ENCODE peak calls at places on chromosomes 7 and 10, in eight cellular contexts. I is CD4-positive, alpha-beta T cell; L is testis; N is Peyer's patch; B is heart left ventricle; Z is cardiac muscle cell; W is psoas muscle; T is tibial nerve. X is an unnamed sample.

GRCh38 chr10:51074238-51075028 is at the start of gene PRKG1:
- DNase-seq in I (no peak), L (peak; percentile 81), N (no peak), B (peak; percentile 68), Z (peak; percentile 82), W (peak; percentile 84), T (peak; percentile 54), X (peak; percentile 27)

GRCh38 chr10:58291538-58292174 is 22.7 kb downstream of the CISD1 start:
- DNase-seq in I (peak; percentile 11), L (peak; percentile 21), N (no peak), B (peak; percentile 24), Z (peak; percentile 41), W (no peak), T (no peak), X (no peak)

GRCh38 chr7:141558544-141559183 is 7.5 kb downstream of the AGK start:
- DNase-seq in I (no peak), L (no peak), N (no peak), B (no peak), Z (no peak), W (no peak), T (no peak), X (no peak)

GRCh38 chr10:6143128-6143527 is 54.3 kb downstream of the RBM17 start:
- DNase-seq in I (no peak), L (no peak), N (no peak), B (no peak), Z (no peak), W (no peak), T (no peak), X (no peak)

GRCh38 chr10:100909506-100910260 is 3.1 kb upstream of the SLF2 start:
- DNase-seq in I (no peak), L (peak; percentile 90), N (no peak), B (no peak), Z (no peak), W (no peak), T (no peak), X (peak; percentile 72)

GRCh38 chr7:44196450-44196872 is 4.3 kb upstream of the YKT6 start:
- DNase-seq in I (no peak), L (peak; percentile 62), N (peak; percentile 31), B (no peak), Z (peak; percentile 77), W (no peak), T (no peak), X (peak; percentile 76)

GRCh38 chr10:74683621-74684114 is 142.7 kb upstream of the KAT6B start:
- DNase-seq in I (no peak), L (no peak), N (no peak), B (no peak), Z (peak; percentile 2), W (no peak), T (no peak), X (no peak)

GRCh38 chr10:121696854-121697253 is 98.6 kb upstream of the FGFR2 start:
- DNase-seq in I (no peak), L (peak; percentile 59), N (no peak), B (no peak), Z (peak; percentile 34), W (no peak), T (no peak), X (peak; percentile 78)

GRCh38 chr7:82605247-82605864 is 161.8 kb upstream of the CACNA2D1 start:
- DNase-seq in I (no peak), L (peak; percentile 58), N (no peak), B (no peak), Z (peak; percentile 58), W (no peak), T (no peak), X (no peak)

GRCh38 chr10:93945814-93946213 is 47.9 kb upstream of the PLCE1 start:
- DNase-seq in I (no peak), L (no peak), N (no peak), B (no peak), Z (no peak), W (no peak), T (no peak), X (no peak)

GRCh38 chr10:52747680-52748079 is 24.9 kb downstream of the MBL2 start:
- DNase-seq in I (no peak), L (no peak), N (no peak), B (no peak), Z (no peak), W (no peak), T (no peak), X (no peak)

GRCh38 chr7:135291809-135292253 is 58.2 kb downstream of the STRA8 start:
- DNase-seq in I (no peak), L (no peak), N (no peak), B (no peak), Z (no peak), W (no peak), T (no peak), X (no peak)

GRCh38 chr10:124384142-124384541 is 34.6 kb downstream of the OAT start:
- DNase-seq in I (no peak), L (no peak), N (no peak), B (no peak), Z (no peak), W (no peak), T (no peak), X (no peak)

GRCh38 chr7:140475747-140476333 is 3.5 kb downstream of the MKRN1 start:
- DNase-seq in I (peak; percentile 37), L (peak; percentile 66), N (peak; percentile 51), B (peak; percentile 28), Z (peak; percentile 64), W (no peak), T (no peak), X (peak; percentile 37)

GRCh38 chr7:138871065-138871464 is 73.1 kb upstream of the ATP6V0A4 start:
- DNase-seq in I (no peak), L (no peak), N (no peak), B (no peak), Z (no peak), W (no peak), T (no peak), X (no peak)

GRCh38 chr10:568848-569247 is 120.6 kb downstream of the DIP2C start:
- DNase-seq in I (no peak), L (no peak), N (no peak), B (no peak), Z (no peak), W (no peak), T (no peak), X (no peak)

GRCh38 chr10:101614957-101615759 is 27.0 kb downstream of the DPCD start:
- DNase-seq in I (no peak), L (no peak), N (no peak), B (no peak), Z (no peak), W (no peak), T (no peak), X (peak; percentile 57)

GRCh38 chr10:89120931-89121907 is 85.9 kb downstream of the CH25H start:
- DNase-seq in I (no peak), L (no peak), N (no peak), B (no peak), Z (no peak), W (no peak), T (no peak), X (no peak)

DNA sequence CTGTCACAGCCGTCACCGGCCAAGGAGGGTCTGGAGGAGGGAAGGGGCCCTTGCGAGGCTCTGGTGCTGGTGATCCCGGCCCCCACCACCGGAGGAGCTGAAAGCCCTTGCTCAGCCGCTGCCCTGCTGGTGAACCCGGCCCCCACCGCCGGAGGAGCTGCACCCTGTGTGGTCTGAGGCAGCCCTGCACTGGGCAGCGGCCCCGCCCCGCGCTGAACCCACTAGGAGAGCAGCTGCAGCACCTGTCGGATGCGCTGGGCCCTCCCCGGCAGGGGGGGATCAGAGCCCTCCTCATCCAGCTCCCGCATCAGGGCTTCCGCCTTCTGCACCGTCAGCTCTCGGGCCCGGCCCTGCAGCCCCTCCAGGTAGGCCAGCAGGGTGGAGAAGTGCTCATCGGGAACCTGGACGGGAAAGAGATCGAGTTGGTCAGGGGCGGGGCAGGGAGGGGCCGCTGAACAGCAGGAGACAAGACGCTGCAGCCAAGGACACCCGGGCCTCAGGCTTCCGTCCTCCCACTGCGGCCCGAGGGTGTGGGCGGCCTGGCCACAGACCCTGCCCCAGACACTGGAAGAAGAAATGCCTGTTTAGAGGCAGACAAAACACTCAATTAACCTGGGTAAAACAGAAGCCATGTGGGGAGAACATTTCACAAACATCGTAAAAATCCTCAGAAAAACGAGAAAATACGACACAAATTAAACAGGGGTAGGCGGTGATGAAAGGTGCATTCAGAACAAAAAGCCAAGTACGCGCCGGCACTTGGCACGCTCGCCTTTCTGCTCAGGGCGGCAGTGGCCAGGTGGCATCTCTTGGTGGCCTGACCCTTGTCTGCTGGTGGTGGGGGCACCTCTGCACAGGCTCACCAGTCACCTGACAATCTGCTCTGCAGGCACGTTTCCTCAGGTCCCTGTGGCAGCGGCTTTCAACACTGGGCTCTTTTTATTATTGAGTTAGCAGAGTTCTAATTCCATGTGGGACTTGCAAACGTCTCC is 14.7 kb downstream of the CYP2W1 start:
- DNase-seq in I (no peak), L (no peak), N (no peak), B (no peak), Z (no peak), W (no peak), T (no peak), X (peak; percentile 85)
- H3K27ac ChIP-seq in I (no peak overlapping the region), L (no peak overlapping the region), N (no peak overlapping the region), B (no peak overlapping the region), Z (no peak overlapping the region), W (no peak overlapping the region), T (peak overlapping the region; percentile 49), X (peak overlapping the region; percentile 26)

DNA sequence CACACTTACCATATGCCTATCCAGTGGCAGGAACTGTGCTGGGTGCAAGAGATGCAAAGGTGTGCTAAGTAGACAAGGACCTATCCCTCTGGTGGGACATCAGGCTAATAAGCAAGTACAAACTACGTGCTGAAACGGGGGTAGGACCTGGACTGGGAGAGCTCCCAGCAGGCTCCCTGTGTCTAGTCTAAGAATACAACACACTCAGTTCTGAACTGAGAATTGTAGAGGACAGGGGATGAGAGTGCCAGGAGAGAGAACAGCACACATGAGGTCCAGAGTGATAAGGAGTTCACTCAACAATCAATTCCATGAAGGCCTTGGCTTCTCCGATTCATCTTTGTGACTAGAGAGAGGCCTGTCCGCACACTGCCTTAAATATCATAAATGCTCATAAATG is 253.7 kb downstream of the ELMO1 start:
- DNase-seq in I (no peak), L (no peak), N (no peak), B (no peak), Z (no peak), W (no peak), T (no peak), X (no peak)
- TF ChIP-seq CTCF in I (no peak), L (no peak), N (no peak), B (no peak), Z (no peak), W (no peak), T (no peak), X (no peak)

GRCh38 chr7:28975987-28976386 is 17.9 kb upstream of the TRIL start:
- DNase-seq in I (no peak), L (no peak), N (no peak), B (no peak), Z (no peak), W (no peak), T (no peak), X (no peak)
- H3K9me3 ChIP-seq in I (peaks cover 8% of the 10 kb centered on the region), L (no peaks in the 10 kb centered on the region), N (no peaks in the 10 kb centered on the region), B (peaks cover 27% of the 10 kb centered on the region), Z (no peaks in the 10 kb centered on the region), W (peaks cover 29% of the 10 kb centered on the region), T (no peaks in the 10 kb centered on the region), X (peaks cover 20% of the 10 kb centered on the region)

DNA sequence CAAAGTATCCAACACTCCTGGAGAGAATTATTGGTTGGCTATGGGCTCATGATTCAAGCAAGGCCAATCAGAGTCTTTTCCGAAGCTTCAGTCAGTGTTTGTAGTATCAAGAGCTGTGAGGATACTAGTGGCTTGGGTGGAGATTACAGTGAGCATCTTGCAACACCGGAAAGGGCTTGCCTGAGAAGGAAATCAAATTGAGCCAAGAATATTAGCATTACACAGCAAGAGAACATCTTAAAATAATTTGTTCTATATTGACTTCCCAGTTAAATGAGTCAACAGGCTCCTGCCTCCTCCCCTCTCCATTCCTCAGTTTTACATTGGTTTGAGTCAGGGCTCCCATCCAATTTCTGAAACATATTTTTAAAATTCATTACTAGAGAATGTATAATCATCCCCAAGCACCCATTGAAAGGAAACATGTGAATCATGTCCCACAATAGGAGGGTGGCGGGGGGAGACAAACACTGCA is 127.4 kb downstream of the ELAPOR2 start:
- DNase-seq in I (no peak), L (no peak), N (no peak), B (no peak), Z (no peak), W (no peak), T (no peak), X (no peak)
- H3K27ac ChIP-seq in I (no peak overlapping the region), L (no peak overlapping the region), N (no peak overlapping the region), B (peak overlapping the region; percentile 1), Z (no peak overlapping the region), W (peak overlapping the region; percentile 56), T (no peak overlapping the region), X (no peak overlapping the region)